ENCODE peak calls at places on chromosomes 6 and 20, in eight cellular contexts. Q, F, X, A, O, J, G and S are unnamed samples. For H3K4me1 and H3K27me3, the result is how much of the 10 kb centered on the place peaks cover.

GRCh38 chr20:51378171-51378928 is 164.2 kb downstream of the NFATC2 start:
- DNase-seq in Q (no peak), F (no peak), X (no peak), A (no peak), O (no peak), J (peak), G (no peak), S (no peak)

GRCh38 chr6:152745509-152746171 is 5.0 kb upstream of the VIP start:
- DNase-seq in Q (no peak), F (no peak), X (no peak), A (no peak), O (no peak), J (no peak), G (no peak), S (no peak)

GRCh38 chr6:43334466-43335095 is 26.0 kb upstream of the CRIP3 start:
- DNase-seq in Q (no peak), F (peak), X (no peak), A (peak), O (no peak), J (peak), G (peak), S (no peak)

GRCh38 chr6:154786144-154786868 is 53.1 kb downstream of the SCAF8 start:
- DNase-seq in Q (no peak), F (no peak), X (no peak), A (peak), O (no peak), J (peak), G (no peak), S (no peak)

GRCh38 chr20:25254986-25255680 is 7.2 kb downstream of the PYGB start:
- DNase-seq in Q (no peak), F (peak), X (no peak), A (no peak), O (no peak), J (peak), G (no peak), S (no peak)

GRCh38 chr6:167856999-167857660 is 30.4 kb downstream of the AFDN start:
- DNase-seq in Q (no peak), F (peak), X (no peak), A (no peak), O (no peak), J (peak), G (peak), S (peak)

GRCh38 chr6:116405663-116406329 is 35.0 kb downstream of the DSE start:
- DNase-seq in Q (no peak), F (peak), X (no peak), A (peak), O (no peak), J (peak), G (peak), S (no peak)

GRCh38 chr6:124655856-124656255 is 306.4 kb upstream of the RNF217 start:
- DNase-seq in Q (no peak), F (no peak), X (no peak), A (no peak), O (no peak), J (no peak), G (no peak), S (no peak)

GRCh38 chr6:42088101-42088591 is 37.8 kb downstream of the TAF8 start:
- DNase-seq in Q (no peak), F (no peak), X (no peak), A (peak), O (no peak), J (peak), G (peak), S (no peak)

GRCh38 chr6:116029535-116029934 is 31.2 kb downstream of the FRK start:
- DNase-seq in Q (no peak), F (no peak), X (no peak), A (no peak), O (no peak), J (no peak), G (no peak), S (no peak)

GRCh38 chr6:155187994-155188706 is 75.7 kb upstream of the CLDN20 start:
- DNase-seq in Q (no peak), F (peak), X (no peak), A (peak), O (no peak), J (no peak), G (no peak), S (no peak)

GRCh38 chr6:30709101-30709868 is 7.8 kb downstream of the MDC1 start:
- DNase-seq in Q (no peak), F (no peak), X (no peak), A (no peak), O (no peak), J (no peak), G (no peak), S (no peak)

GRCh38 chr6:100998111-100998510 is 117.0 kb upstream of the ASCC3 start:
- DNase-seq in Q (no peak), F (peak), X (no peak), A (peak), O (no peak), J (no peak), G (peak), S (no peak)

GRCh38 chr20:35008411-35009342 is 53.0 kb downstream of the MYH7B start:
- DNase-seq in Q (peak), F (peak), X (no peak), A (no peak), O (no peak), J (no peak), G (no peak), S (no peak)

GRCh38 chr20:41398408-41398807 is 31.8 kb upstream of the EMILIN3 start:
- DNase-seq in Q (no peak), F (no peak), X (no peak), A (no peak), O (no peak), J (no peak), G (peak), S (no peak)

GRCh38 chr6:127971945-127972391 is 71.1 kb upstream of the THEMIS start:
- DNase-seq in Q (no peak), F (peak), X (peak), A (peak), O (peak), J (peak), G (peak), S (no peak)

GRCh38 chr6:21596379-21597242 is 3.1 kb downstream of the SOX4 start:
- DNase-seq in Q (peak), F (peak), X (peak), A (peak), O (no peak), J (peak), G (peak), S (peak)

GRCh38 chr6:113299526-113299925 is 557.6 kb upstream of the MARCKS start:
- DNase-seq in Q (no peak), F (no peak), X (no peak), A (no peak), O (no peak), J (no peak), G (peak), S (peak)

GRCh38 chr6:31877125-31877650 is 1.6 kb downstream of the SLC44A4 start:
- DNase-seq in Q (no peak), F (no peak), X (no peak), A (no peak), O (no peak), J (no peak), G (no peak), S (no peak)

GRCh38 chr20:57435498-57436222 is 44.5 kb downstream of the RBM38 start:
- DNase-seq in Q (no peak), F (no peak), X (peak), A (peak), O (peak), J (peak), G (peak), S (peak)

GRCh38 chr6:5132741-5133140 is 47.6 kb downstream of the PPP1R3G start:
- DNase-seq in Q (peak), F (peak), X (no peak), A (no peak), O (no peak), J (peak), G (peak), S (no peak)

GRCh38 chr6:113050010-113050893 is 703.1 kb downstream of the RFPL4B start:
- DNase-seq in Q (no peak), F (peak), X (no peak), A (peak), O (no peak), J (no peak), G (peak), S (no peak)

GRCh38 chr6:14513726-14514125 is 396.2 kb downstream of the CD83 start:
- DNase-seq in Q (no peak), F (no peak), X (no peak), A (no peak), O (no peak), J (peak), G (no peak), S (no peak)

GRCh38 chr6:148557796-148558457 is 188.9 kb upstream of the UST start:
- DNase-seq in Q (no peak), F (peak), X (no peak), A (no peak), O (no peak), J (peak), G (peak), S (no peak)

GRCh38 chr6:166618866-166619761 is 7.9 kb downstream of the RPS6KA2 start:
- DNase-seq in Q (no peak), F (peak), X (no peak), A (no peak), O (no peak), J (no peak), G (peak), S (no peak)

GRCh38 chr20:32296874-32297420 is 19.5 kb downstream of the KIF3B start:
- DNase-seq in Q (no peak), F (no peak), X (no peak), A (no peak), O (no peak), J (no peak), G (peak), S (no peak)

GRCh38 chr20:10453241-10453640 is 18.1 kb downstream of the SLX4IP start:
- DNase-seq in Q (no peak), F (no peak), X (no peak), A (no peak), O (no peak), J (no peak), G (no peak), S (no peak)

GRCh38 chr20:18428490-18429173 is 38.2 kb downstream of the DZANK1 start:
- DNase-seq in Q (no peak), F (no peak), X (no peak), A (peak), O (no peak), J (no peak), G (peak), S (no peak)

GRCh38 chr6:327538-328183 is 35.4 kb downstream of the DUSP22 start:
- DNase-seq in Q (no peak), F (peak), X (no peak), A (no peak), O (no peak), J (no peak), G (peak), S (no peak)

GRCh38 chr6:137266032-137266586 is 46.9 kb upstream of the IFNGR1 start:
- DNase-seq in Q (no peak), F (no peak), X (no peak), A (no peak), O (no peak), J (no peak), G (peak), S (peak)

GRCh38 chr6:7389162-7389450 is 436 bp downstream of the CAGE1 start:
- DNase-seq in Q (peak), F (peak), X (no peak), A (peak), O (no peak), J (no peak), G (peak), S (no peak)

GRCh38 chr6:108559884-108560462 is 744 bp upstream of the FOXO3 start:
- DNase-seq in Q (peak), F (peak), X (no peak), A (peak), O (no peak), J (peak), G (peak), S (peak)

GRCh38 chr6:153778216-153778615 is 260.8 kb upstream of the OPRM1 start:
- DNase-seq in Q (no peak), F (no peak), X (no peak), A (no peak), O (no peak), J (no peak), G (no peak), S (no peak)

GRCh38 chr6:149212892-149213786 is 104.4 kb upstream of the TAB2 start:
- DNase-seq in Q (no peak), F (peak), X (no peak), A (no peak), O (no peak), J (no peak), G (peak), S (no peak)

DNA sequence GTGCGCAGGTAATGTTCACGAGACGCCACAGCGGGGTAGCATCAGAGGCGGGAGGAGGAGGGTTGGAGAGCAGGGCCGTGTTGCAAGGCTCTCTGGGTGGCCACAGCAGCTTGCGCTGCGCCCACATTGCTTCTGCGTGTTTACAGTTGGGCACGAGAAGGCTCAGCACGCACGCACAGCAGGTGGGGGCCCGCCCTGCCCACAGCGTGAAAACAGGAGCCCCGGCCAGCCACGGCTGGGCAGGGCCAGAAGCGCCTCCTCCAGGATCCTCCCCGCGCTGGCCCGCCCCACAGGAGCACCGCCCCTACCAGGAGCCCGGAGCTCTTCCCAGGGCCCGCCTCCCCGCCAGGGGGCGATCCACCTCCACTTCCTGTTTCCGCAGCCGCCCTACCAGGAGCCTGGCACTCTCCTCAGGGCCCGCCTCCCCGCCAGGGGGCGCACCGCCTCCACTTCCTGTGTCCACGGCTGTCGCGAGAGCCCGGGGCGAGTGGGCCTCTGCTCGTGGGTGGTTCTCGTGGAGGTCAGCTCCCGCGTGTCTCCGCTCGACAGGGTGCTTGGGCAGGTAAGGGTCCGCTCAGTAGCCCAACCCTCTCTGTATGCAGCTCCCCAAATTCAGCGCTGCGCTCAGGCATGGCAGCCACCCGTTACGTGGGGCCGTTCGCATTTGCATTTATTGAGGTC is at the start of gene FAM50B:
- DNase-seq in Q (peak), F (peak), X (peak), A (peak), O (peak), J (peak), G (peak), S (peak)
- H3K4me3 ChIP-seq in Q (peak), F (peak), X (peak), A (peak), O (peak), J (peak), G (no peak), S (peak)

DNA sequence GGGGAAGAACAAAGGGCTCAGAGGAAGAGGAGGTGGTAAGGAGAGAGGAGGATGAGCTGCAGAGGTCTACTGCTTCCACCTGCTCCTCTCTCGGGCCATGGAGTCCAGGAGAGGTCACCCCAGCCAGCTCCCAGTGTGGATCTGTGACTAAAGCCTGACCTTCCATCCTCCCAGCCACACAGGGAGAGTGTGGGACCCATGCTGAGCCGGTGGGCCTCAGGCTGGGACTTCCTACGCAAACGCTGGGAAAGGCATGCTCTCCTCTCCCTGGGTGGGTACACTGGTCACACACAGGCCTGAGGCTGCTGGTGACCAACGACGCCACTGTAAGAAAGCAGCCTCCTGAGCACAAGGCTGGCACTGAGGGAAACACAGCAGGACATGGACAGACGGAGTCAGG is 111.3 kb downstream of the PREX1 start:
- DNase-seq in Q (no peak), F (no peak), X (no peak), A (no peak), O (no peak), J (no peak), G (no peak), S (no peak)
- H3K4me1 ChIP-seq in Q (half or more), F (under half), X (under half), A (under half), O (under half), J (under half), G (under half), S (under half)

GRCh38 chr20:38842017-38842416 is 36.5 kb downstream of the PPP1R16B start:
- DNase-seq in Q (no peak), F (no peak), X (no peak), A (no peak), O (no peak), J (no peak), G (no peak), S (no peak)

GRCh38 chr20:38840894-38841470 is 35.5 kb downstream of the PPP1R16B start:
- DNase-seq in Q (no peak), F (no peak), X (no peak), A (no peak), O (no peak), J (no peak), G (no peak), S (no peak)

GRCh38 chr20:38842558-38842981 is 37.1 kb downstream of the PPP1R16B start:
- DNase-seq in Q (no peak), F (no peak), X (no peak), A (no peak), O (peak), J (no peak), G (no peak), S (no peak)

GRCh38 chr20:38840053-38840893 is 34.8 kb downstream of the PPP1R16B start:
- DNase-seq in Q (no peak), F (peak), X (no peak), A (no peak), O (no peak), J (no peak), G (peak), S (no peak)

DNA sequence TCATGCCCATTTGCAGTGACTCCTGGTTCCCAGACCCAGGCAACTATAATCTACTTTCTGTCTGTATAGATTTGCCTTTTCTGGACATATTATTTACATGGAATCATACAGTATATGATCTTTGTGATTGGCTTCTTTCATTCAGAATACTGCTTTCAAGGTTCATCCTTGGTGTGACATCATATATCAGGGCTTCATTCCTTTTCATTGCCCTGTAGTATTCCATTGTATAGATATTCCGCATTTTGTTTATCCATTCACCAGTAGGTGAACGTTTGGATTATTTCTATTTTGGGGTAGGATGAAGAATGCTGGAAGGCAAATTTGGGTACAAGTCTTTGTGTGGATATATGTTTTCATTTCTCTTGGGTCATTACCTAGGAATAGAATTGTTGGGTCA is 36.1 kb downstream of the PPP1R16B start:
- DNase-seq in Q (no peak), F (no peak), X (no peak), A (no peak), O (no peak), J (no peak), G (no peak), S (no peak)
- H3K27me3 ChIP-seq in Q (under half), F (under half), X (under half), A (half or more), O (under half), J (under half), G (under half), S (under half)

DNA sequence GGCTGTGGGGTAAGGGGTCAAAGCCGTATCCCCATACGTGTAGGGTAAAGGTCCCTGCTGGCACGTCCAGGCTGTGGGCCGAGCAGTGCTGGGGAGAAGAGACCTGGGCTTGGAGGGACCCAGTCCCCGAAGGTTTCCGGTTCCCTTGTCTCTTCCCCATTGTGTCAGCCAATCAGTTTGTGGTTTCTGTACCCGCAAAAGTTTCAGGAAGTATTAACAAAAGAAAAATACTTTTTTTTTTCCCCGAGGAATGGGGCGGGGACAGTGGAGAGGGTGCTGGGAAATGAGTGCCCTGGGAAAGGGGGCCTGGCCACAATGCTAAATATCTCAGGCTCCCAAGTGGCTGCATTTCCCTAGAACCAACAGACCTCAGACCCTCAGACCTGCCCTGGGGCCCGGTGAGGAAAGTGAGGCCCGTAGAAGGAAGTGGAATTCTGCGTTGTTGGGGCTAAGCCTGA is 15.2 kb upstream of the AMD1 start:
- DNase-seq in Q (no peak), F (no peak), X (no peak), A (no peak), O (no peak), J (no peak), G (no peak), S (no peak)
- H3K4me3 ChIP-seq in Q (peak), F (no peak), X (no peak), A (no peak), O (no peak), J (no peak), G (no peak), S (no peak)

DNA sequence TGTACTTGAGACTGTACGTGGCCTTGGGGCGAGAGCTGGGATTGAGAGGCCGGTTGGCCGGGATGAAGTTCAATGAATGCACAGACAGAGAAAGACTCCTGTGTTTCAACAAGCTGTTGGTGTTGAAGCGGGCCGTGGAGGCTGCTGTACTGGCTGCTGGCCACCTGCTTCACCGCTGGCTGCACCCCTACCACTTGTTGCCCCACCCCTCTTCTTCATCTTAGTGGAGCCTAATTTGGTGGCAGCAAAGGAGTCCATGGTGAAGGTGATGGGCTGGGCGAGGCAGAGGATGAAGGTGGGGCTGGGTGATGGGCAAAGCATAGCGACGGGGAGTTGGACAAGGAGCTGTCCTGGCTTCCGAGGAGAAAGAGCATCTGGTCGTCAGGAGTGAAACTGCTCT is 7.2 kb upstream of the ZSCAN9 start:
- DNase-seq in Q (no peak), F (no peak), X (no peak), A (no peak), O (no peak), J (no peak), G (no peak), S (no peak)
- H3K4me1 ChIP-seq in Q (under half), F (under half), X (under half), A (under half), O (under half), J (under half), G (under half), S (under half)

GRCh38 chr20:46150982-46151381 is 32.9 kb downstream of the CD40 start:
- DNase-seq in Q (no peak), F (no peak), X (no peak), A (no peak), O (no peak), J (no peak), G (no peak), S (peak)
- H3K27me3 ChIP-seq in Q (under half), F (under half), X (under half), A (under half), O (under half), J (under half), G (under half), S (under half)

GRCh38 chr6:33344771-33345697 is 27.5 kb upstream of the ZBTB22 start:
- DNase-seq in Q (peak), F (peak), X (peak), A (peak), O (peak), J (peak), G (peak), S (peak)
- H3K4me3 ChIP-seq in Q (peak), F (peak), X (peak), A (peak), O (peak), J (no peak), G (no peak), S (no peak)